ENCODE peak calls at places on chromosome 16, in seven cellular contexts. D is OCI-M1; V is GM03348; A is iris pigment epithelial cell; Y is Right ventricle myocardium inferior; M is hepatocyte; K is stimulated activated CD8-positive, alpha-beta memory T cell treated with anti-CD3 and anti-CD28 coated beads, Interleukin-15, amount 100 ng/mL, for 24 hours. R is an unnamed sample.
A peak's percentile ranks its signal among the peaks of the same experiment; 100 is the strongest.

GRCh38 chr16:47045023-47045422 is 71.5 kb upstream of the DNAJA2 start:
- DNase-seq in D (peak; percentile 59), V (no peak), A (no peak), Y (no peak), M (no peak), K (no peak), R (no peak)

GRCh38 chr16:11432856-11433395 is 87.7 kb downstream of the RMI2 start:
- DNase-seq in D (no peak), V (no peak), A (no peak), Y (no peak), M (no peak), K (no peak), R (no peak)

GRCh38 chr16:79325211-79325610 is 275.3 kb downstream of the MAF start:
- DNase-seq in D (no peak), V (no peak), A (no peak), Y (no peak), M (no peak), K (no peak), R (no peak)

GRCh38 chr16:87201052-87201451 is 116.1 kb downstream of the C16orf95 start:
- DNase-seq in D (no peak), V (peak; percentile 93), A (peak; percentile 97), Y (peak; percentile 80), M (peak; percentile 56), K (no peak), R (no peak)

GRCh38 chr16:81003064-81003463 is 3.6 kb downstream of the CMC2 start:
- DNase-seq in D (no peak), V (no peak), A (no peak), Y (no peak), M (no peak), K (no peak), R (no peak)

GRCh38 chr16:55645986-55646385 is 9.8 kb upstream of the SLC6A2 start:
- DNase-seq in D (no peak), V (no peak), A (no peak), Y (no peak), M (no peak), K (no peak), R (no peak)

GRCh38 chr16:3495166-3495565 is at the start of gene C16orf90:
- DNase-seq in D (no peak), V (no peak), A (no peak), Y (no peak), M (no peak), K (no peak), R (peak; percentile 51)

GRCh38 chr16:66871840-66872239 is 8.5 kb upstream of the PDP2 start:
- DNase-seq in D (no peak), V (no peak), A (no peak), Y (no peak), M (peak; percentile 27), K (no peak), R (peak; percentile 45)

GRCh38 chr16:64290461-64290860 is 831.4 kb downstream of the CDH11 start:
- DNase-seq in D (no peak), V (no peak), A (no peak), Y (no peak), M (no peak), K (no peak), R (no peak)

GRCh38 chr16:19294156-19294649 is 8.7 kb downstream of the CLEC19A start:
- DNase-seq in D (peak; percentile 59), V (no peak), A (peak; percentile 17), Y (peak; percentile 76), M (peak; percentile 26), K (no peak), R (no peak)

GRCh38 chr16:68776821-68777485 is 39.9 kb downstream of the CDH1 start:
- DNase-seq in D (no peak), V (no peak), A (peak; percentile 71), Y (no peak), M (no peak), K (no peak), R (no peak)

GRCh38 chr16:66358231-66358630 is 8.3 kb upstream of the CDH5 start:
- DNase-seq in D (no peak), V (no peak), A (no peak), Y (no peak), M (no peak), K (no peak), R (no peak)

GRCh38 chr16:19540241-19540970 is 15.1 kb upstream of the VPS35L start:
- DNase-seq in D (no peak), V (no peak), A (no peak), Y (no peak), M (no peak), K (no peak), R (no peak)

GRCh38 chr16:69724981-69725479 is 1.3 kb downstream of the NQO1 start:
- DNase-seq in D (no peak), V (peak; percentile 15), A (peak; percentile 30), Y (no peak), M (no peak), K (no peak), R (no peak)

GRCh38 chr16:13108126-13108525 is 206.7 kb downstream of the SHISA9 start:
- DNase-seq in D (no peak), V (no peak), A (no peak), Y (no peak), M (no peak), K (no peak), R (no peak)

GRCh38 chr16:85205747-85206471 is 93.6 kb upstream of the CIBAR2 start:
- DNase-seq in D (no peak), V (peak; percentile 35), A (peak; percentile 70), Y (no peak), M (peak; percentile 54), K (no peak), R (no peak)

GRCh38 chr16:85253127-85253941 is 141.1 kb upstream of the CIBAR2 start:
- DNase-seq in D (peak; percentile 53), V (peak; percentile 87), A (no peak), Y (peak; percentile 82), M (peak; percentile 70), K (peak; percentile 46), R (no peak)

GRCh38 chr16:85683363-85683762 is 5.4 kb downstream of the GINS2 start:
- DNase-seq in D (peak; percentile 20), V (no peak), A (no peak), Y (no peak), M (no peak), K (no peak), R (peak; percentile 39)

GRCh38 chr16:69890114-69890890 is 60.8 kb upstream of the CLEC18A start:
- DNase-seq in D (no peak), V (peak; percentile 69), A (peak; percentile 44), Y (no peak), M (peak; percentile 75), K (no peak), R (peak; percentile 90)

R was measured in kidney.